ENCODE peak calls at places on chromosomes 1 and 21, in nine cellular contexts. R is EL; Z is epithelial cell of esophagus; E is non-pigmented ciliary epithelial cell; U is activated T-helper 1 cell treated with anti-CD3 and anti-CD28 coated beads, Interleukin-2, amount 50 U/mL, for 16 hours; G is PC-3; L is esophagus squamous epithelium; J is ACHN; I is T-helper 9 cell. P is an unnamed sample.

GRCh38 chr21:21968810-21969588 is 970.8 kb downstream of the NCAM2 start:
- DNase-seq in R (peak), Z (no peak), E (peak), U (no peak), G (no peak), L (no peak), J (no peak), I (no peak), P (no peak)

GRCh38 chr21:26769613-26770188 is 75.5 kb downstream of the ADAMTS1 start:
- DNase-seq in R (peak), Z (peak), E (no peak), U (no peak), G (peak), L (no peak), J (peak), I (no peak), P (peak)

GRCh38 chr1:17027900-17028299 is 16.2 kb upstream of the ATP13A2 start:
- DNase-seq in R (no peak), Z (no peak), E (no peak), U (no peak), G (no peak), L (no peak), J (no peak), I (no peak), P (no peak)

GRCh38 chr1:66353207-66353606 is 180.7 kb upstream of the SGIP1 start:
- DNase-seq in R (no peak), Z (no peak), E (no peak), U (no peak), G (no peak), L (no peak), J (no peak), I (no peak), P (no peak)

GRCh38 chr1:243514927-243515326 is 259.1 kb downstream of the SDCCAG8 start:
- DNase-seq in R (no peak), Z (no peak), E (no peak), U (no peak), G (no peak), L (no peak), J (no peak), I (no peak), P (no peak)

GRCh38 chr1:209890606-209891330 is 47.2 kb upstream of the SYT14 start:
- DNase-seq in R (peak), Z (peak), E (no peak), U (no peak), G (peak), L (no peak), J (no peak), I (no peak), P (no peak)

GRCh38 chr1:31765041-31765467 is 914 bp upstream of the ADGRB2 start:
- DNase-seq in R (no peak), Z (no peak), E (no peak), U (no peak), G (peak), L (no peak), J (peak), I (no peak), P (peak)

GRCh38 chr1:117466761-117467160 is 99.5 kb downstream of the MAN1A2 start:
- DNase-seq in R (no peak), Z (peak), E (no peak), U (no peak), G (peak), L (no peak), J (no peak), I (no peak), P (no peak)

GRCh38 chr1:46643368-46643775 is 24.8 kb downstream of the ATPAF1 start:
- DNase-seq in R (peak), Z (peak), E (peak), U (no peak), G (peak), L (no peak), J (peak), I (no peak), P (no peak)

GRCh38 chr1:147099192-147099591 is 73.1 kb downstream of the PRKAB2 start:
- DNase-seq in R (no peak), Z (no peak), E (no peak), U (no peak), G (peak), L (no peak), J (no peak), I (no peak), P (no peak)

GRCh38 chr1:71081697-71082080 is 854 bp upstream of the ZRANB2 start:
- DNase-seq in R (no peak), Z (no peak), E (no peak), U (peak), G (no peak), L (no peak), J (peak), I (no peak), P (peak)

GRCh38 chr1:106681939-106682522 is 374.4 kb upstream of the PRMT6 start:
- DNase-seq in R (no peak), Z (no peak), E (no peak), U (no peak), G (no peak), L (no peak), J (no peak), I (no peak), P (no peak)

GRCh38 chr1:26994020-26994745 is 691 bp downstream of the TRNP1 start:
- DNase-seq in R (no peak), Z (no peak), E (no peak), U (no peak), G (no peak), L (no peak), J (no peak), I (no peak), P (no peak)

GRCh38 chr1:45395051-45395450 is 54.8 kb upstream of the MUTYH start:
- DNase-seq in R (no peak), Z (peak), E (no peak), U (no peak), G (no peak), L (no peak), J (no peak), I (no peak), P (peak)

GRCh38 chr1:70818391-70818790 is 229.2 kb downstream of the PTGER3 start:
- DNase-seq in R (peak), Z (no peak), E (no peak), U (no peak), G (no peak), L (no peak), J (no peak), I (no peak), P (no peak)

GRCh38 chr21:43880111-43880985 is 15.3 kb downstream of the AGPAT3 start:
- DNase-seq in R (peak), Z (peak), E (no peak), U (no peak), G (peak), L (no peak), J (no peak), I (no peak), P (no peak)

GRCh38 chr1:59979551-59980070 is 53.0 kb upstream of the CYP2J2 start:
- DNase-seq in R (no peak), Z (no peak), E (no peak), U (no peak), G (no peak), L (no peak), J (no peak), I (no peak), P (no peak)

GRCh38 chr1:68121536-68121935 is 71.1 kb upstream of the DIRAS3 start:
- DNase-seq in R (peak), Z (peak), E (peak), U (no peak), G (peak), L (no peak), J (peak), I (no peak), P (no peak)

GRCh38 chr1:78760858-78761257 is 111.2 kb downstream of the IFI44 start:
- DNase-seq in R (peak), Z (peak), E (peak), U (no peak), G (peak), L (no peak), J (no peak), I (no peak), P (no peak)

P was measured in NAMALWA.